ENCODE peak calls at places on chromosomes 11 and 22, in nine cellular contexts. T, A, F, U, B, Y, D, X and V are unnamed samples.

GRCh38 chr11:118602331-118602730 is 5.1 kb upstream of the PHLDB1 start:
- DNase-seq in T (no peak), A (no peak), F (no peak), U (no peak), B (no peak), Y (no peak), D (peak; percentile 3), X (peak; percentile 41), V (no peak)

GRCh38 chr22:40434101-40434500 is 63.7 kb downstream of the SGSM3 start:
- DNase-seq in T (no peak), A (no peak), F (no peak), U (no peak), B (no peak), Y (peak; percentile 27), D (no peak), X (no peak), V (no peak)

GRCh38 chr11:65891180-65892136 is 985 bp downstream of the CCDC85B start:
- DNase-seq in T (peak; percentile 81), A (no peak), F (peak; percentile 78), U (no peak), B (peak; percentile 40), Y (no peak), D (no peak), X (peak; percentile 81), V (peak; percentile 87)

GRCh38 chr22:42608481-42609361 is 6.0 kb downstream of the POLDIP3 start:
- DNase-seq in T (no peak), A (peak; percentile 74), F (no peak), U (no peak), B (no peak), Y (peak; percentile 85), D (no peak), X (no peak), V (no peak)

GRCh38 chr11:46633291-46634217 is 16.2 kb downstream of the ATG13 start:
- DNase-seq in T (no peak), A (no peak), F (no peak), U (no peak), B (no peak), Y (no peak), D (no peak), X (no peak), V (no peak)

GRCh38 chr11:114058871-114059277 is 637 bp upstream of the ZBTB16 start:
- DNase-seq in T (peak; percentile 77), A (no peak), F (no peak), U (no peak), B (no peak), Y (no peak), D (peak; percentile 47), X (peak; percentile 82), V (no peak)

GRCh38 chr22:24523873-24524272 is 28.7 kb downstream of the UPB1 start:
- DNase-seq in T (no peak), A (peak; percentile 5), F (no peak), U (no peak), B (no peak), Y (peak; percentile 42), D (peak; percentile 32), X (no peak), V (no peak)

GRCh38 chr11:23570828-23571227 is 710.6 kb upstream of the CCDC179 start:
- DNase-seq in T (no peak), A (no peak), F (no peak), U (no peak), B (no peak), Y (peak; percentile 38), D (no peak), X (no peak), V (no peak)

GRCh38 chr22:43544282-43544673 is 132.5 kb downstream of the MPPED1 start:
- DNase-seq in T (no peak), A (no peak), F (no peak), U (no peak), B (no peak), Y (no peak), D (no peak), X (no peak), V (peak; percentile 62)

GRCh38 chr11:134736251-134737072 is 324.4 kb upstream of the B3GAT1 start:
- DNase-seq in T (no peak), A (no peak), F (no peak), U (no peak), B (no peak), Y (no peak), D (no peak), X (no peak), V (no peak)

GRCh38 chr22:44661659-44662569 is 40.1 kb upstream of the PRR5 start:
- DNase-seq in T (no peak), A (no peak), F (no peak), U (no peak), B (no peak), Y (no peak), D (no peak), X (peak; percentile 37), V (no peak)

GRCh38 chr11:77823775-77824174 is 2.8 kb downstream of the AAMDC start:
- DNase-seq in T (no peak), A (no peak), F (no peak), U (no peak), B (peak; percentile 7), Y (peak; percentile 69), D (no peak), X (no peak), V (no peak)

GRCh38 chr22:39723899-39724351 is 153.4 kb downstream of the CACNA1I start:
- DNase-seq in T (no peak), A (no peak), F (no peak), U (no peak), B (no peak), Y (peak; percentile 78), D (peak; percentile 25), X (no peak), V (peak; percentile 38)

GRCh38 chr11:110858556-110858921 is 146.3 kb upstream of the ARHGAP20 start:
- DNase-seq in T (no peak), A (no peak), F (no peak), U (no peak), B (no peak), Y (peak; percentile 74), D (peak; percentile 27), X (peak; percentile 77), V (no peak)

GRCh38 chr22:36422287-36423014 is 34.7 kb upstream of the MYH9 start:
- DNase-seq in T (no peak), A (no peak), F (no peak), U (no peak), B (no peak), Y (no peak), D (no peak), X (no peak), V (no peak)

GRCh38 chr22:36419912-36420882 is 32.4 kb upstream of the MYH9 start:
- DNase-seq in T (no peak), A (no peak), F (no peak), U (no peak), B (no peak), Y (no peak), D (no peak), X (no peak), V (no peak)

GRCh38 chr22:36425977-36426523 is 38.3 kb upstream of the MYH9 start:
- DNase-seq in T (no peak), A (no peak), F (peak; percentile 55), U (no peak), B (peak; percentile 55), Y (peak; percentile 59), D (no peak), X (no peak), V (no peak)

GRCh38 chr22:36424901-36425579 is 37.3 kb upstream of the MYH9 start:
- DNase-seq in T (no peak), A (no peak), F (no peak), U (no peak), B (no peak), Y (no peak), D (no peak), X (no peak), V (no peak)

DNA sequence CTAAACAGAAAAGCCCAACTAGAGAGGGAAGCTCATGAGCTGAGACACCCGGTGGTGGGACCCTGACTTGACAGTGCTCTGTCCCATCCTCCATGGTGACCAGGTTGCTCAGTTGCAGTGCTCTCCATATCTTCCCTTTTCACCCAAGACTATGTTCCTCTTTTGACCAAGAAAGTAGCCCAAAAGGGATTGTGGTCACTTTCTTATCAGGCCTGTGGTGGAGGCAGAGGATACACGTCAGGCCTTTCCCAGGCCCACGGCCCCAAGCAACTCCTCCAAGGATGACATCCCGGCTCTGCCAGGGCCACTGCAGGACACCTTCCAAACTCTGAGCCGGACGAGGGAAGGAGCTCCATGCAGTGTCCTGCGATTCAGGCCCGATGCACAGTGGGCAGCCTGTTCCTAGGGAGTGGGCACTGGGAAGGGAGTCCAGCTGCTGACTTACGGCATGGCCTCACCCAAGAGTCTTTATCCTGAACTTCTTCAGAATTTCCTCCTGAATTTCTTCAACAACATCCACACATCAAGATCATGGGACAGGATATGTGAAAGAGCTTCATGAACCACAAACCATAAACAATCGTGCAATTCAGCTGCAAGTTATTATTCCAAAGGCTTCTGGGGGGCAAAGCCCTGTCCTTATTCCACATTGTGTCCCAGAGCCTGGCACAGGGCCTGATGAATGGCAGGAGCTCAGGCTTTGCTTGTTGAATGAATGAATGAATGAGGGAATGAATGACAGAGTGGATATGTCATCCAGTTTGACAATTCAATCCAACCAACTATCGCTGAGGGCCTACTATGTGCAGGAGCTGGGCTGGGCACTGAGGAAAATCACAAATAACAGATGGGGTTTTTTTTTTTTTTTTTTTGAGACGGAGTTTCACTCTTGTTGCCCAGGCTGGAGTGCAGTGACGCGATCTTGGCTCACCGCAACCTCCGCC is 36.0 kb upstream of the MYH9 start:
- DNase-seq in T (no peak), A (no peak), F (no peak), U (no peak), B (no peak), Y (peak; percentile 77), D (no peak), X (no peak), V (no peak)
- TF ChIP-seq CTCF in T (no peak), A (no peak), F (no peak), U (no peak), B (no peak), Y (no peak), D (no peak), X (no peak), V (no peak)

GRCh38 chr11:102749101-102749725 is 24.5 kb upstream of the MMP8 start:
- DNase-seq in T (no peak), A (no peak), F (no peak), U (no peak), B (no peak), Y (no peak), D (no peak), X (no peak), V (no peak)
- TF ChIP-seq CTCF in T (no peak), A (no peak), F (no peak), U (no peak), B (no peak), Y (no peak), D (no peak), X (no peak), V (no peak)

GRCh38 chr11:86115542-86116385 is 46.9 kb upstream of the PICALM start:
- DNase-seq in T (no peak), A (no peak), F (no peak), U (no peak), B (no peak), Y (peak; percentile 8), D (no peak), X (no peak), V (no peak)
- TF ChIP-seq CTCF in T (no peak), A (no peak), F (no peak), U (no peak), B (no peak), Y (peak; percentile 19), D (no peak), X (no peak), V (no peak)

DNA sequence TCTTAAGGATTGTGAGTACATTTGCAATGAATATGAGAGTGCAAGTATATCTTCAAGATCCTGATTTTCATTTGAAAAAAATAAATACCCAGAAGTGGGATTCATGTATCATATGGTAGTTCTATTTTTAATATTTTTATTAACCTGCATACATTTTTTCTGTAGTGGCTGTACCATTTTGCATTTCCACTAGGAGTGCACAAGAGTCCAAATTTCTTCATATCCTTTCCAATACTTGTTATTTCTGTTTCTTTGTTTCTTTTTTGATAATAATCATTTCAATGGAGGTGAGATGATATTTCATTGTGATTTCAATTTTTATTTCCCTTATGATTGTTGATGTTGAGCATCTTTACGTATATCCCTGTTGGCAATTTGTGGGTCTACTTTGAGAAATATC is 759.8 kb upstream of the CNTN5 start:
- DNase-seq in T (no peak), A (no peak), F (no peak), U (no peak), B (no peak), Y (peak; percentile 5), D (no peak), X (no peak), V (no peak)
- TF ChIP-seq CTCF in T (no peak), A (no peak), F (peak; percentile 75), U (no peak), B (peak; percentile 37), Y (no peak), D (no peak), X (no peak), V (peak; percentile 18)